ENCODE peak calls at places on chromosomes 11 and 22, in nine cellular contexts. One of them, this sample, is unnamed.

GRCh38 chr22:39240841-39241631 is 3.7 kb downstream of the PDGFB start:
- DNase-seq in Calu3: peak
- DNase-seq in aorta: peak
- DNase-seq in cardiac muscle cell: no peak
- DNase-seq in endothelial cell: no peak
- DNase-seq in NCI-H2029: peak
- DNase-seq in left ventricle myocardium superior: peak
- DNase-seq in kidney glomerular epithelial cell: peak
- DNase-seq in left cardiac atrium: peak
- DNase-seq in this sample: peak

GRCh38 chr11:6389921-6390717 is at the start of gene SMPD1:
- DNase-seq in Calu3: peak
- DNase-seq in left cardiac atrium: peak
- DNase-seq in cardiac muscle cell: peak
- DNase-seq in aorta: peak
- DNase-seq in left ventricle myocardium superior: peak
- DNase-seq in kidney glomerular epithelial cell: peak
- DNase-seq in NCI-H2029: peak
- DNase-seq in endothelial cell: peak
- DNase-seq in this sample: peak

GRCh38 chr22:28000361-28000760 is 81.3 kb upstream of the PITPNB start:
- DNase-seq in endothelial cell: no peak
- DNase-seq in left cardiac atrium: peak
- DNase-seq in cardiac muscle cell: no peak
- DNase-seq in left ventricle myocardium superior: no peak
- DNase-seq in NCI-H2029: no peak
- DNase-seq in kidney glomerular epithelial cell: no peak
- DNase-seq in aorta: no peak
- DNase-seq in Calu3: no peak
- DNase-seq in this sample: no peak

GRCh38 chr11:47305734-47306483 is 36.0 kb downstream of the MADD start:
- DNase-seq in Calu3: no peak
- DNase-seq in left cardiac atrium: peak
- DNase-seq in left ventricle myocardium superior: peak
- DNase-seq in kidney glomerular epithelial cell: no peak
- DNase-seq in NCI-H2029: no peak
- DNase-seq in aorta: peak
- DNase-seq in endothelial cell: no peak
- DNase-seq in cardiac muscle cell: no peak
- DNase-seq in this sample: peak

GRCh38 chr11:30992513-30992849 is 377.1 kb downstream of the DCDC1 start:
- DNase-seq in left ventricle myocardium superior: no peak
- DNase-seq in aorta: no peak
- DNase-seq in Calu3: no peak
- DNase-seq in kidney glomerular epithelial cell: no peak
- DNase-seq in NCI-H2029: no peak
- DNase-seq in left cardiac atrium: no peak
- DNase-seq in cardiac muscle cell: no peak
- DNase-seq in endothelial cell: no peak
- DNase-seq in this sample: no peak

GRCh38 chr11:124798991-124799383 is 1.2 kb downstream of the MSANTD2 start:
- DNase-seq in NCI-H2029: no peak
- DNase-seq in kidney glomerular epithelial cell: peak
- DNase-seq in endothelial cell: peak
- DNase-seq in left cardiac atrium: no peak
- DNase-seq in left ventricle myocardium superior: no peak
- DNase-seq in aorta: no peak
- DNase-seq in Calu3: peak
- DNase-seq in cardiac muscle cell: peak
- DNase-seq in this sample: no peak

GRCh38 chr22:36237462-36238347 is 1.6 kb downstream of the APOL2 start:
- DNase-seq in cardiac muscle cell: no peak
- DNase-seq in left cardiac atrium: no peak
- DNase-seq in NCI-H2029: no peak
- DNase-seq in endothelial cell: no peak
- DNase-seq in aorta: peak
- DNase-seq in Calu3: no peak
- DNase-seq in left ventricle myocardium superior: no peak
- DNase-seq in kidney glomerular epithelial cell: no peak
- DNase-seq in this sample: no peak

GRCh38 chr22:28414017-28414416 is 265.6 kb downstream of the TTC28 start:
- DNase-seq in kidney glomerular epithelial cell: no peak
- DNase-seq in left cardiac atrium: no peak
- DNase-seq in NCI-H2029: no peak
- DNase-seq in aorta: no peak
- DNase-seq in Calu3: no peak
- DNase-seq in cardiac muscle cell: no peak
- DNase-seq in left ventricle myocardium superior: no peak
- DNase-seq in endothelial cell: no peak
- DNase-seq in this sample: no peak

GRCh38 chr22:49767355-49768062 is 60.2 kb downstream of the BRD1 start:
- DNase-seq in aorta: peak
- DNase-seq in left cardiac atrium: no peak
- DNase-seq in left ventricle myocardium superior: peak
- DNase-seq in Calu3: peak
- DNase-seq in cardiac muscle cell: peak
- DNase-seq in endothelial cell: peak
- DNase-seq in kidney glomerular epithelial cell: peak
- DNase-seq in NCI-H2029: no peak
- DNase-seq in this sample: peak

GRCh38 chr22:41831383-41831782 is 1.5 kb upstream of the SREBF2 start:
- DNase-seq in kidney glomerular epithelial cell: no peak
- DNase-seq in cardiac muscle cell: no peak
- DNase-seq in left cardiac atrium: no peak
- DNase-seq in Calu3: no peak
- DNase-seq in left ventricle myocardium superior: peak
- DNase-seq in aorta: peak
- DNase-seq in NCI-H2029: no peak
- DNase-seq in endothelial cell: no peak
- DNase-seq in this sample: peak

GRCh38 chr11:1194231-1194976 is 28.5 kb upstream of the MUC5B start:
- DNase-seq in aorta: peak
- DNase-seq in kidney glomerular epithelial cell: no peak
- DNase-seq in left ventricle myocardium superior: peak
- DNase-seq in cardiac muscle cell: no peak
- DNase-seq in endothelial cell: no peak
- DNase-seq in NCI-H2029: no peak
- DNase-seq in left cardiac atrium: peak
- DNase-seq in Calu3: no peak
- DNase-seq in this sample: peak

GRCh38 chr11:111808063-111808588 is 41.9 kb upstream of the PPP2R1B start:
- DNase-seq in aorta: no peak
- DNase-seq in left cardiac atrium: no peak
- DNase-seq in endothelial cell: no peak
- DNase-seq in kidney glomerular epithelial cell: no peak
- DNase-seq in NCI-H2029: no peak
- DNase-seq in left ventricle myocardium superior: no peak
- DNase-seq in Calu3: no peak
- DNase-seq in cardiac muscle cell: no peak
- DNase-seq in this sample: no peak

GRCh38 chr11:77055913-77056312 is 10.9 kb upstream of the CAPN5 start:
- DNase-seq in aorta: no peak
- DNase-seq in cardiac muscle cell: no peak
- DNase-seq in left ventricle myocardium superior: no peak
- DNase-seq in endothelial cell: no peak
- DNase-seq in kidney glomerular epithelial cell: no peak
- DNase-seq in Calu3: no peak
- DNase-seq in NCI-H2029: no peak
- DNase-seq in left cardiac atrium: no peak
- DNase-seq in this sample: no peak

GRCh38 chr22:30044369-30044768 is 35.9 kb upstream of the HORMAD2 start:
- DNase-seq in left cardiac atrium: no peak
- DNase-seq in cardiac muscle cell: no peak
- DNase-seq in aorta: no peak
- DNase-seq in endothelial cell: no peak
- DNase-seq in left ventricle myocardium superior: no peak
- DNase-seq in kidney glomerular epithelial cell: peak
- DNase-seq in Calu3: peak
- DNase-seq in NCI-H2029: peak
- DNase-seq in this sample: no peak

GRCh38 chr11:57614234-57614772 is 16.8 kb downstream of the SERPING1 start:
- DNase-seq in Calu3: no peak
- DNase-seq in left cardiac atrium: no peak
- DNase-seq in cardiac muscle cell: no peak
- DNase-seq in left ventricle myocardium superior: no peak
- DNase-seq in aorta: no peak
- DNase-seq in NCI-H2029: no peak
- DNase-seq in endothelial cell: no peak
- DNase-seq in kidney glomerular epithelial cell: no peak
- DNase-seq in this sample: no peak

GRCh38 chr11:10382518-10382917 is 72.5 kb upstream of the AMPD3 start:
- DNase-seq in Calu3: peak
- DNase-seq in cardiac muscle cell: no peak
- DNase-seq in left cardiac atrium: no peak
- DNase-seq in NCI-H2029: no peak
- DNase-seq in left ventricle myocardium superior: no peak
- DNase-seq in endothelial cell: no peak
- DNase-seq in kidney glomerular epithelial cell: no peak
- DNase-seq in aorta: no peak
- DNase-seq in this sample: no peak

GRCh38 chr11:15830730-15831443 is 525.5 kb downstream of the SOX6 start:
- DNase-seq in endothelial cell: no peak
- DNase-seq in NCI-H2029: no peak
- DNase-seq in left cardiac atrium: no peak
- DNase-seq in cardiac muscle cell: no peak
- DNase-seq in left ventricle myocardium superior: no peak
- DNase-seq in kidney glomerular epithelial cell: no peak
- DNase-seq in aorta: no peak
- DNase-seq in Calu3: no peak
- DNase-seq in this sample: no peak

GRCh38 chr22:31122532-31123291 is at the start of gene INPP5J:
- DNase-seq in Calu3: peak
- DNase-seq in left ventricle myocardium superior: peak
- DNase-seq in cardiac muscle cell: peak
- DNase-seq in NCI-H2029: peak
- DNase-seq in kidney glomerular epithelial cell: peak
- DNase-seq in endothelial cell: no peak
- DNase-seq in left cardiac atrium: peak
- DNase-seq in aorta: no peak
- DNase-seq in this sample: no peak

GRCh38 chr22:45242778-45243191 is 2.1 kb upstream of the KIAA0930 start:
- DNase-seq in NCI-H2029: peak
- DNase-seq in left ventricle myocardium superior: no peak
- DNase-seq in Calu3: peak
- DNase-seq in kidney glomerular epithelial cell: no peak
- DNase-seq in aorta: no peak
- DNase-seq in endothelial cell: no peak
- DNase-seq in left cardiac atrium: no peak
- DNase-seq in cardiac muscle cell: no peak
- DNase-seq in this sample: no peak

GRCh38 chr11:27084407-27084985 is 43.9 kb downstream of the BBOX1 start:
- DNase-seq in NCI-H2029: no peak
- DNase-seq in aorta: no peak
- DNase-seq in kidney glomerular epithelial cell: peak
- DNase-seq in cardiac muscle cell: peak
- DNase-seq in left ventricle myocardium superior: no peak
- DNase-seq in Calu3: no peak
- DNase-seq in left cardiac atrium: no peak
- DNase-seq in endothelial cell: no peak
- DNase-seq in this sample: no peak

GRCh38 chr22:49590381-49590780 is 237.3 kb downstream of the BRD1 start:
- DNase-seq in left cardiac atrium: no peak
- DNase-seq in Calu3: no peak
- DNase-seq in kidney glomerular epithelial cell: no peak
- DNase-seq in aorta: no peak
- DNase-seq in NCI-H2029: no peak
- DNase-seq in cardiac muscle cell: no peak
- DNase-seq in left ventricle myocardium superior: no peak
- DNase-seq in endothelial cell: no peak
- DNase-seq in this sample: no peak

GRCh38 chr22:49713003-49713402 is 114.7 kb downstream of the BRD1 start:
- DNase-seq in left cardiac atrium: no peak
- DNase-seq in endothelial cell: no peak
- DNase-seq in left ventricle myocardium superior: no peak
- DNase-seq in NCI-H2029: no peak
- DNase-seq in cardiac muscle cell: no peak
- DNase-seq in kidney glomerular epithelial cell: no peak
- DNase-seq in aorta: no peak
- DNase-seq in Calu3: no peak
- DNase-seq in this sample: no peak

GRCh38 chr11:63911440-63911839 is 5.5 kb downstream of the RCOR2 start:
- DNase-seq in Calu3: no peak
- DNase-seq in NCI-H2029: no peak
- DNase-seq in aorta: no peak
- DNase-seq in endothelial cell: no peak
- DNase-seq in left ventricle myocardium superior: peak
- DNase-seq in cardiac muscle cell: no peak
- DNase-seq in kidney glomerular epithelial cell: no peak
- DNase-seq in left cardiac atrium: no peak
- DNase-seq in this sample: peak

GRCh38 chr11:15038963-15039362 is 34.4 kb upstream of the CALCB start:
- DNase-seq in endothelial cell: no peak
- DNase-seq in aorta: no peak
- DNase-seq in left ventricle myocardium superior: no peak
- DNase-seq in kidney glomerular epithelial cell: peak
- DNase-seq in cardiac muscle cell: peak
- DNase-seq in left cardiac atrium: no peak
- DNase-seq in Calu3: no peak
- DNase-seq in NCI-H2029: no peak
- DNase-seq in this sample: no peak

GRCh38 chr11:57427692-57428082 is 766 bp upstream of the SLC43A3 start:
- DNase-seq in left cardiac atrium: peak
- DNase-seq in endothelial cell: no peak
- DNase-seq in aorta: peak
- DNase-seq in cardiac muscle cell: no peak
- DNase-seq in kidney glomerular epithelial cell: no peak
- DNase-seq in NCI-H2029: no peak
- DNase-seq in left ventricle myocardium superior: peak
- DNase-seq in Calu3: no peak
- DNase-seq in this sample: peak

GRCh38 chr11:82927264-82927880 is 25.8 kb downstream of the DDIAS start:
- DNase-seq in left ventricle myocardium superior: no peak
- DNase-seq in cardiac muscle cell: peak
- DNase-seq in endothelial cell: no peak
- DNase-seq in Calu3: peak
- DNase-seq in NCI-H2029: peak
- DNase-seq in kidney glomerular epithelial cell: peak
- DNase-seq in left cardiac atrium: no peak
- DNase-seq in aorta: no peak
- DNase-seq in this sample: no peak

GRCh38 chr11:73114835-73115220 is 27.3 kb downstream of the FCHSD2 start:
- DNase-seq in endothelial cell: no peak
- DNase-seq in left ventricle myocardium superior: no peak
- DNase-seq in aorta: no peak
- DNase-seq in kidney glomerular epithelial cell: no peak
- DNase-seq in NCI-H2029: no peak
- DNase-seq in left cardiac atrium: no peak
- DNase-seq in cardiac muscle cell: no peak
- DNase-seq in Calu3: no peak
- DNase-seq in this sample: no peak